ENCODE peak calls at places on chromosome 6, in five cellular contexts. I, M, A, D and J are unnamed samples.

GRCh38 chr6:30180145-30180544 is 16.8 kb downstream of the TRIM15 start:
- DNase-seq in I (no peak), M (no peak), A (no peak), D (no peak), J (no peak)

GRCh38 chr6:43773050-43773956 is 3.3 kb downstream of the VEGFA start:
- DNase-seq in I (no peak), M (peak), A (peak), D (peak), J (peak)

GRCh38 chr6:2861071-2861821 is 19.6 kb upstream of the SERPINB1 start:
- DNase-seq in I (no peak), M (no peak), A (no peak), D (no peak), J (no peak)

GRCh38 chr6:18262812-18263560 is 1.3 kb downstream of the DEK start:
- DNase-seq in I (no peak), M (peak), A (no peak), D (peak), J (peak)

GRCh38 chr6:39585641-39586040 is 139.6 kb downstream of the KIF6 start:
- DNase-seq in I (no peak), M (no peak), A (no peak), D (no peak), J (no peak)

GRCh38 chr6:133854633-133855598 is 34.0 kb upstream of the TCF21 start:
- DNase-seq in I (no peak), M (no peak), A (peak), D (peak), J (peak)

GRCh38 chr6:35765739-35766138 is 10.7 kb upstream of the CLPSL2 start:
- DNase-seq in I (no peak), M (no peak), A (no peak), D (no peak), J (peak)

GRCh38 chr6:165049362-165049761 is 260.0 kb downstream of the C6orf118 start:
- DNase-seq in I (no peak), M (no peak), A (peak), D (peak), J (no peak)